ENCODE peak calls at places on chromosome 18, in ten cellular contexts. J is suprapubic skin, O is kidney epithelial cell, D is Peyer's patch, G is brain microvascular endothelial cell, H is right atrium auricular region, A is tibial nerve, L is IMR-90, X is PC-9, I is adrenal gland. V is an unnamed sample. For H3K36me3, the result is how much of the 10 kb centered on the place peaks cover.

GRCh38 chr18:25291150-25291549 is 60.8 kb downstream of the ZNF521 start:
- DNase-seq in H (no peak), J (no peak), L (no peak), D (no peak), A (no peak), X (no peak), O (no peak), G (no peak), I (no peak), V (no peak)

GRCh38 chr18:34650121-34650545 is 60.0 kb upstream of the DTNA start:
- DNase-seq in L (peak), A (no peak), H (no peak), O (peak), X (no peak), J (no peak), D (no peak), G (no peak), I (peak), V (no peak)

GRCh38 chr18:52070295-52070756 is 269.7 kb upstream of the DCC start:
- DNase-seq in L (no peak), X (no peak), J (no peak), D (no peak), A (no peak), O (no peak), I (no peak), H (no peak), G (no peak), V (no peak)

GRCh38 chr18:36468161-36468560 is 170.6 kb downstream of the FHOD3 start:
- DNase-seq in G (no peak), H (no peak), A (no peak), I (no peak), J (peak), L (no peak), X (no peak), D (no peak), O (no peak), V (no peak)

GRCh38 chr18:12589419-12589818 is 68.5 kb downstream of the SPIRE1 start:
- DNase-seq in D (no peak), I (no peak), J (no peak), H (no peak), A (no peak), O (no peak), G (no peak), X (no peak), L (no peak), V (no peak)

GRCh38 chr18:37889963-37890362 is 324.4 kb upstream of the CELF4 start:
- DNase-seq in A (no peak), I (no peak), L (no peak), X (no peak), D (no peak), G (no peak), J (no peak), H (no peak), O (no peak), V (no peak)

GRCh38 chr18:36757081-36757480 is 71.7 kb downstream of the TPGS2 start:
- DNase-seq in X (no peak), O (peak), D (no peak), H (no peak), J (no peak), G (peak), A (no peak), I (no peak), L (peak), V (no peak)

GRCh38 chr18:457120-457519 is 43.4 kb downstream of the COLEC12 start:
- DNase-seq in G (peak), L (peak), H (peak), J (no peak), O (no peak), X (no peak), A (peak), D (no peak), I (peak), V (peak)

GRCh38 chr18:812673-813404 is 797 bp upstream of the YES1 start:
- DNase-seq in J (peak), X (peak), D (peak), G (peak), L (peak), A (peak), H (peak), O (peak), I (peak), V (peak)

GRCh38 chr18:70454705-70455322 is 166.0 kb downstream of the SOCS6 start:
- DNase-seq in H (no peak), D (no peak), L (peak), G (peak), I (no peak), J (no peak), A (no peak), X (peak), O (peak), V (no peak)

GRCh38 chr18:26925313-26925712 is 59.8 kb upstream of the AQP4 start:
- DNase-seq in A (no peak), I (no peak), X (no peak), H (no peak), L (no peak), D (no peak), J (no peak), O (no peak), G (no peak), V (no peak)

GRCh38 chr18:49768051-49768391 is 45.3 kb downstream of the ACAA2 start:
- DNase-seq in L (peak), X (peak), J (no peak), G (peak), H (no peak), D (no peak), I (peak), A (no peak), O (no peak), V (no peak)

DNA sequence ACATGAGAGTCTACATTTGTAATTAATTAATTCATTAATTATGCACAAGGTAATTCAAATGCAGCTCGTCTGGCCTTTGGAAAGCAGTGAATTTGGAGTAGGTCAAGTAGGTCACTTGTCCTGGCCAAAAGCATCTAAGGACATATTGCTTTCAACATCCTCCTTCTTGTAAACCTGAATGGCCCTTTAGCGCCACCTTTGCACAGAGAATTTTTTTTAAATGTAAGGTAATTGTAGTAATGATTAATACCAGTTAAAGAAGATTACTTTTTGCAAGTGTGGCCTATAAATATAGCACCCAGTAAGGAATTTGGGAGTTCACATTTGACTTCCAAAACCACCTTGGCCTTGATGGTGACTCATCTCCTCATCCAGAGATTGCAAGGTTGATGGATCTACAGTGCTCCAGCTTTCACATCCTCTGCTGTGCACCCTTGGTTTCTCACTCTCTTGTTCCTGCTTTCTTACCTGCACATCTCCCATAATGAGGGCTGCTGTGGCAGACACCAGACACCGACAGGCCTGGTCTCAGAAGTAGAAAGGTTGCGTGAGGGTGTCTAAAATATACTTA is 481.7 kb downstream of the TGIF1 start:
- DNase-seq in G (no peak), J (no peak), X (no peak), I (no peak), O (no peak), A (no peak), H (no peak), D (no peak), L (peak), V (no peak)
- TF ChIP-seq CTCF in G (no peak), J (no peak), X (no peak), I (no peak), O (no peak), A (no peak), H (no peak), D (no peak), L (no peak), V (no peak)

DNA sequence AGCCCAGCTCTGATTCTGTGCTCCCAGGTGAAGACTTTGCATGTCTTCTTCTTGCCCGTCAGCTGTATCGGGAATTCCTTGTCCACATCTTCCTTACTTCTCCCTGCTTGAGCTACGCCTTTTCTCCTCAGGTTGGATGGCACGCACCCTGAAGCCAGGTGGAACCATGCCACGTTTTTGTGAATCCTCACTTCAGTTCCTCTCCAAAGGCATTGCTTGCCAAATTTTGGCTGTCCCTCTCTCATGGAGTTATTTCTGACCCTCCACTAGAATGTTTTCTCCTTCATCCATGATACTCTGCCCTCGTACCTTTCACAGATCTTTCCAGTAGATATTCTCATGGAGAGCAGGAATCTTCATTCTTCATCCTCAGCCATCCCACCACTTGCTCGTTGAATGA is 20.2 kb downstream of the ZCCHC2 start:
- DNase-seq in I (no peak), G (no peak), H (no peak), D (no peak), L (no peak), O (no peak), X (no peak), A (no peak), J (no peak), V (no peak)
- H3K36me3 ChIP-seq in I (under half), G (under half), H (half or more), D (half or more), L (under half), O (under half), X (under half), A (half or more), J (under half), V (under half)

GRCh38 chr18:76474824-76475223 is 20.2 kb downstream of the ZNF516 start:
- DNase-seq in X (no peak), G (no peak), O (no peak), J (no peak), H (no peak), D (no peak), I (no peak), L (no peak), A (no peak), V (no peak)

GRCh38 chr18:76479351-76480238 is 15.4 kb downstream of the ZNF516 start:
- DNase-seq in G (no peak), X (no peak), D (no peak), J (peak), O (no peak), A (no peak), I (no peak), L (no peak), H (peak), V (no peak)

GRCh38 chr18:76480913-76481312 is 14.1 kb downstream of the ZNF516 start:
- DNase-seq in H (peak), G (no peak), A (no peak), D (no peak), X (no peak), I (peak), O (no peak), L (no peak), J (no peak), V (no peak)

GRCh38 chr18:76475450-76476203 is 19.4 kb downstream of the ZNF516 start:
- DNase-seq in I (no peak), X (no peak), J (no peak), D (no peak), O (no peak), H (peak), G (no peak), A (no peak), L (no peak), V (peak)

GRCh38 chr18:76476665-76477561 is 18.1 kb downstream of the ZNF516 start:
- DNase-seq in J (no peak), I (no peak), G (peak), L (peak), A (no peak), H (peak), X (peak), O (peak), D (no peak), V (no peak)
- H3K4me3 ChIP-seq in J (peak), I (no peak), G (peak), L (peak), A (peak), H (peak), X (peak), O (no peak), D (no peak), V (peak)

DNA sequence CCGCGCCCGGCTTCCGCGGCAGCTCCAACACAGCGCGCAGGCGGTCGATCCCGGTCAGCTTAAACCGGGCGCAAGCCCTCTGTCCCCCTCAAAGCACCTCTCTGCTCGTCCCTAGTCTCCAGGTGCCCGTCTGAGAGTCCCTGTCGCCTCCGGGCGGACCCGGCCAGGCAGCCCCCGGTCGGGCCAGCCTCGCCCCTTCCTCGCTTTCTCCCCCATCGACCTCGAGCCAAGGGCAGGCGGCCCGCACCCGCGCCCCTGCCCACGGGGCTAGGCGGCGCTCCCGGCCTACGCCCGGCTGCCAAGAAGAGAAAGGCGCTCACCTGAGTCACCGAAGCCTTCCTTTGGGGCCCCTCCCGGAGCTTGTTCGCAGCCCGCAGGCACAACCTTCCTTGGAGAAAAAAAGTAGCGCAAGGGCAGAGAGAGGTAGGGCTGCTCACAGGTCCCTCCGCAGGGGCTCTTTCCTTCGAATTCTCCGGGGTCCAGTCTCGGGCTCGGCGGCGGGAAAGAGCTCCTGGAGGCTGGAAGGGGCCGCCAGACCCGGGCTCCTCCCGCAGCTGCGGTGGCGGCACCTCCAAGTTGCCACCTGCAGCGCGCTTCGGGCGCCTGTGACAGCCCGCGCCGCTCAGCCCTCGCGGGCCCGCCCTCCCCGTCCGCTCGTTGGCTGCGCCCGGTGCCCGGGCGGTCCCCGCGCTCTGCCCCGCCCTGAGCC is 86.4 kb upstream of the EPB41L3 start:
- DNase-seq in H (peak), I (peak), D (no peak), G (no peak), A (peak), L (peak), X (no peak), J (peak), O (no peak), V (peak)
- TF ChIP-seq CTCF in H (no peak), I (no peak), D (peak), G (no peak), A (no peak), L (no peak), X (no peak), J (no peak), O (no peak), V (no peak)

DNA sequence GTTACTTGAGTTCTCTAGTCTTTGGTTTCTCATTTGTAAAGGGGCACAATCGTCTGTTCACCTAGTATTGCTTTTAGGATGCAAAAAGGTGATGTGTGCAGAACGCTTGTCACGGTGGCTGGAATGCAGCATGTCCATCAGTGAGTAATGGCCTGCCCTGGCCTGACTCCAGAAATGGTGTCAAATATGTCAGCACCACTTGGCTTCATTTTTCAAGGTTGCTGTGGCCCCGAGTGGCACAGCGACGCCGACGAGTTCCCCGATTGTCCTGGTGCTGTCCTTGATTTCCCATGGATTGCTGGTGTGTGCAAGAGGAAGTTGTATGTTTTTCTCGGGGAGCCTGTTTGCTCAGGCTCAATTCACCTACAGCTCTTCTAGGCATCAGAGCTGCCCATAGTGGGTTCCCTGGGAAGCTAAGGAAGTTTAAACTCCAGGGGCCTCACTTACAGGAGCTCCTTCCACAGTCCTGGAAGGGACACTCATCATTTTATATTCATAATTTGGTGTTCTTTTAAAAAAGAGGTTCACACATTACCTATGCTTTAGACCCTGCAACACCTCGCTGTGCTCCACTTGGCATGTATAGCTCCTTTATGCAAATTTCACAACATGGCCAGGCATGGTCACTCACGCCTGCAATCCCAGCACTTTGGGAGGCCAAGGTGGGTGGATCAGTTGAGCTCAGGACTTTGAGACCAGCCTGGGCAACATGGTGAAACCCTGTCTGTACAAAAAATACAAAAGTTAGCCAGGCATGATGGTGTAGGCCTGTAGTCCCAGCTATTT is 25.6 kb upstream of the ZNF407 start:
- DNase-seq in I (peak), X (no peak), D (no peak), H (peak), A (no peak), G (no peak), L (no peak), O (no peak), J (no peak), V (no peak)
- H3K36me3 ChIP-seq in I (under half), X (under half), D (under half), H (under half), A (under half), G (under half), L (under half), O (under half), J (under half), V (under half)

GRCh38 chr18:57619881-57620280 is 1.8 kb downstream of the NARS1 start:
- DNase-seq in I (no peak), X (no peak), G (no peak), L (no peak), H (no peak), O (peak), A (no peak), J (no peak), D (no peak), V (no peak)
- H3K4me3 ChIP-seq in I (no peak), X (peak), G (no peak), L (no peak), H (no peak), O (no peak), A (no peak), J (no peak), D (no peak), V (no peak)

GRCh38 chr18:53909668-53910067 is 314.8 kb downstream of the MBD2 start:
- DNase-seq in O (no peak), D (no peak), L (peak), X (no peak), H (no peak), J (no peak), G (peak), I (no peak), A (no peak), V (no peak)
- TF ChIP-seq CTCF in O (peak), D (peak), L (peak), X (no peak), H (no peak), J (no peak), G (peak), I (peak), A (no peak), V (peak)

GRCh38 chr18:2799369-2799768 is 47.4 kb upstream of the EMILIN2 start:
- DNase-seq in A (no peak), G (no peak), O (no peak), L (no peak), H (no peak), X (no peak), I (no peak), D (no peak), J (no peak), V (no peak)
- H3K36me3 ChIP-seq in A (half or more), G (under half), O (under half), L (under half), H (under half), X (under half), I (under half), D (half or more), J (under half), V (under half)

GRCh38 chr18:55090566-55091187 is 131.4 kb upstream of the CCDC68 start:
- DNase-seq in I (no peak), X (no peak), G (peak), J (no peak), H (no peak), D (no peak), A (no peak), O (no peak), L (peak), V (no peak)
- H3K4me3 ChIP-seq in I (no peak), X (no peak), G (no peak), J (no peak), H (no peak), D (no peak), A (no peak), O (no peak), L (no peak), V (no peak)